ENCODE peak calls at places on chromosomes 12 and 14, in four cellular contexts. B, S, C and J are unnamed samples.

GRCh38 chr14:104974146-104974541 is 4.0 kb downstream of the AHNAK2 start:
- DNase-seq in B (no peak), S (no peak), C (no peak), J (no peak)

GRCh38 chr12:96108321-96108720 is 72.9 kb upstream of the LTA4H start:
- DNase-seq in S (no peak), B (no peak), C (no peak), J (no peak)

GRCh38 chr12:109927622-109928021 is 27.5 kb downstream of the TCHP start:
- DNase-seq in B (peak; percentile 75), C (no peak), S (peak; percentile 62), J (peak; percentile 44)

GRCh38 chr12:98595152-98595988 is 1.9 kb downstream of the SLC25A3 start:
- DNase-seq in C (no peak), S (peak; percentile 14), B (no peak), J (peak; percentile 29)

GRCh38 chr14:23094666-23095195 is at the start of gene ACIN1:
- DNase-seq in B (peak; percentile 82), S (peak; percentile 100), C (peak; percentile 65), J (peak; percentile 95)

GRCh38 chr14:68695326-68695768 is 97.5 kb downstream of the ZFP36L1 start:
- DNase-seq in B (no peak), S (no peak), C (peak; percentile 80), J (peak; percentile 43)

GRCh38 chr12:51270067-51270846 is at the start of gene SMAGP:
- DNase-seq in S (peak; percentile 89), B (peak; percentile 81), C (no peak), J (peak; percentile 40)

GRCh38 chr12:82740129-82741000 is 53.7 kb downstream of the TMTC2 start:
- DNase-seq in B (no peak), C (no peak), S (no peak), J (no peak)

GRCh38 chr12:71438670-71439361 is 782 bp upstream of the LGR5 start:
- DNase-seq in C (no peak), B (peak; percentile 46), S (no peak), J (peak; percentile 98)

GRCh38 chr12:43011383-43011926 is 421.9 kb upstream of the PRICKLE1 start:
- DNase-seq in S (no peak), B (no peak), C (peak; percentile 28), J (no peak)

GRCh38 chr12:27105746-27106536 is 23.6 kb upstream of the C12orf71 start:
- DNase-seq in S (no peak), C (no peak), B (no peak), J (peak; percentile 51)

GRCh38 chr12:80701388-80701787 is 6.0 kb upstream of the MYF6 start:
- DNase-seq in B (no peak), C (no peak), S (no peak), J (no peak)

GRCh38 chr12:108190529-108190928 is 61.4 kb downstream of the WSCD2 start:
- DNase-seq in B (no peak), C (no peak), S (no peak), J (no peak)

GRCh38 chr12:103727638-103728037 is 113.4 kb downstream of the NT5DC3 start:
- DNase-seq in C (no peak), B (no peak), S (no peak), J (no peak)

GRCh38 chr12:124279846-124280360 is 15.0 kb upstream of the RFLNA start:
- DNase-seq in B (no peak), C (no peak), S (no peak), J (no peak)

GRCh38 chr12:71268598-71268997 is 110.8 kb upstream of the TSPAN8 start:
- DNase-seq in S (no peak), C (no peak), B (no peak), J (no peak)

GRCh38 chr14:69335421-69335820 is 62.7 kb downstream of the ERH start:
- DNase-seq in B (no peak), S (no peak), C (no peak), J (no peak)

GRCh38 chr14:97251423-97252155 is 454.4 kb downstream of the VRK1 start:
- DNase-seq in B (no peak), S (peak; percentile 49), C (no peak), J (no peak)

GRCh38 chr12:52867636-52868035 is 18.8 kb upstream of the KRT78 start:
- DNase-seq in C (no peak), S (no peak), B (no peak), J (no peak)

GRCh38 chr14:103623883-103624482 is 5.0 kb upstream of the KLC1 start:
- DNase-seq in S (no peak), C (no peak), B (no peak), J (no peak)

GRCh38 chr12:59972941-59973340 is 377.1 kb downstream of the SLC16A7 start:
- DNase-seq in S (no peak), C (no peak), B (no peak), J (peak; percentile 12)

GRCh38 chr12:99043319-99043914 is 398.3 kb downstream of the APAF1 start:
- DNase-seq in S (peak; percentile 73), C (peak; percentile 28), B (peak; percentile 49), J (peak; percentile 45)

GRCh38 chr12:88362439-88362838 is 217.8 kb downstream of the KITLG start:
- DNase-seq in C (no peak), B (no peak), S (no peak), J (no peak)

GRCh38 chr12:25644964-25645363 is 91.9 kb upstream of the LMNTD1 start:
- DNase-seq in S (no peak), C (no peak), B (peak; percentile 43), J (no peak)

GRCh38 chr12:41983394-41983793 is 161.3 kb downstream of the GXYLT1 start:
- DNase-seq in S (no peak), C (no peak), B (no peak), J (no peak)

GRCh38 chr12:113418213-113418879 is 3.8 kb upstream of the SDSL start:
- DNase-seq in S (no peak), C (no peak), B (no peak), J (peak; percentile 80)

GRCh38 chr12:62817556-62818271 is 117.2 kb downstream of the PPM1H start:
- DNase-seq in C (no peak), S (no peak), B (no peak), J (no peak)

GRCh38 chr14:24279301-24280186 is 8.1 kb upstream of the RABGGTA start:
- DNase-seq in B (peak; percentile 67), S (no peak), C (peak; percentile 64), J (no peak)

GRCh38 chr12:75774309-75775052 is 257.1 kb downstream of the PHLDA1 start:
- DNase-seq in S (no peak), C (no peak), B (no peak), J (no peak)

GRCh38 chr12:10400829-10401228 is 8.7 kb downstream of the KLRC4 start:
- DNase-seq in S (no peak), C (no peak), B (no peak), J (no peak)

GRCh38 chr12:81095470-81096232 is 17.8 kb downstream of the ACSS3 start:
- DNase-seq in S (no peak), C (no peak), B (no peak), J (no peak)

GRCh38 chr12:109098142-109098652 is 800 bp downstream of the UNG start:
- DNase-seq in B (no peak), S (no peak), C (no peak), J (no peak)

GRCh38 chr14:68260121-68260520 is 440.5 kb downstream of the RAD51B start:
- DNase-seq in C (no peak), S (no peak), B (no peak), J (no peak)

GRCh38 chr12:64440100-64440499 is 11.8 kb upstream of the TBK1 start:
- DNase-seq in B (no peak), S (no peak), C (no peak), J (no peak)

GRCh38 chr12:114764516-114764915 is 80.5 kb upstream of the TBX3 start:
- DNase-seq in S (no peak), B (no peak), C (no peak), J (peak; percentile 49)

GRCh38 chr14:69133206-69134125 is 19.5 kb downstream of the DCAF5 start:
- DNase-seq in C (no peak), B (peak; percentile 28), S (no peak), J (no peak)

GRCh38 chr12:72271401-72271740 is 799 bp upstream of the TRHDE start:
- DNase-seq in C (no peak), B (peak; percentile 51), S (peak; percentile 73), J (no peak)

GRCh38 chr12:126389215-126389841 is 1324.1 kb downstream of the AACS start:
- DNase-seq in S (no peak), B (no peak), C (no peak), J (no peak)

DNA sequence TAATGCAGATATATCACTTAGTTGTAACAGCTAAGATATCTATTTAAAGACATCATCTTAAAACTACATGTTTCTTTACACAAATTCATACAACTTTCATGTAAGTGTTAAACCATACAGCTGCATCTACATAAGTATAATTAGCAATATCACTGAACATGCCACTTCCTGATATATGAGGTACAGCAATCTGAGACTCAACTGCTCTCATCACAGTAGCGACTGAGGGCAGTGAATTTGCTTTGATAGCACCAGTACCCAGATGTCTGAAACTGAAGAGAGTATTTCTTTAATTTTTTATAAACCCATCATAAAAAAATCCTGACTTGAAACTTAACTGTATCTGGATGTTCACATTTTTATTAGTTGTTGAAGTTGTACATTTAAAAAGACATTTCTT is 34.7 kb upstream of the NUAK1 start:
- DNase-seq in B (no peak), S (no peak), C (no peak), J (no peak)
- TF ChIP-seq TCF12 in B (no peak), S (no peak), C (no peak), J (no peak)

GRCh38 chr14:70530417-70530816 is 4.4 kb downstream of the ADAM20 start:
- DNase-seq in C (no peak), S (no peak), B (no peak), J (no peak)
- TF ChIP-seq TCF12 in C (no peak), S (no peak), B (no peak), J (no peak)

GRCh38 chr12:120468271-120468845 is 1.2 kb downstream of the SRSF9 start:
- DNase-seq in C (no peak), S (peak; percentile 59), B (peak; percentile 65), J (peak; percentile 44)
- TF ChIP-seq TCF12 in C (no peak), S (peak; percentile 20), B (no peak), J (no peak)

DNA sequence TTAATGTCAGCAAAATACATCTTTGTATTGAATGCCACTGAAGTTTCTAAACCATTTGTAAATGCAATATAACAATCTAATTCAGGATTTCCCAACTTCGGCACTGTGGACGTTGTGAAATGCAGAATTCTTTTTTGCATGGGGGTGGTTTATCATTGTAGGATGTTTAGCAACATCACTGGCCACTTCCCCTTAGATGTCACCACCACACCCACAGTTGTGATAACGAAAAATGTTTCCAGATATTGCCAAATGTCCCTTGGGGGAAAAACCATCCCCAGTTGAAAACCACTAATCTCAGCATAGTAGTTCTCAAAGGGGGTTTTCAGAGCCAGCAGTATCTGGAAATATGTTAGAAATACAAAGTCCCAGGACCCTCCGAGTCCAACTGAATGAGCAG is 203.3 kb downstream of the NAV3 start:
- DNase-seq in C (no peak), B (no peak), S (no peak), J (no peak)
- TF ChIP-seq TCF12 in C (no peak), B (no peak), S (no peak), J (no peak)

DNA sequence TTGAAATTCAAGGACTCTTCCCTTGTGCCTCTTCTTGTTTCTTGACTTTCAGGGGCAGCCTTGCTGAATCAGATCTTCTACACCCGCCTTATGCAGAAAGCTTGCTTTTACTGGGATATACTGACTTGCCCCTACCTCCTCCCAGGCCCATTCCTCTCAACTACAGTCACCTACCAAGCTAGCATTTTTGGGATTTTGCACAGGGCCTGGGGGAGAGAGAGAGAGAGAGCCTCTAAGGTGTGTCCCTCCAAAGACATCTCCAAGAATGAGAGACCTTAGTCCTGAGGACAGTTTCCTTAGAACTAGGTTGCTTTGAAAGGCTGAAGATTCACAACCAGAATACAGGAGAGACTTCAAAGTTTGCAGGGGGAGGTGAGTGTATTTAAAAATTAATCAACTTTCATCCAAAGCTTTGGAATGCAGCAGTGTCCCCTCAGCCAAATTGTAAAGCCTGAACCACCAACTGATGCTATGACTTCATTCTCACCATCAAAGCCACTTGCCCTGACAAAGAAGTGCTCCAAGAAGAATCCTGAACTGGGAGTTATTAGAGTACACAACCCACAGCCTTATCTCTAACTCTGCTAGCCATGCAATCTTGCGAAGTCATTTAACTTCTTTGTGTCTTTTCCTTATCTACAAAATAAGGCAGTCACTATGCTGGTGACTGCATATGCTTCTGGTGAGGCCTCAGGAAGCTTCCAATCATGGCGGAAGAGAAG is 96.1 kb upstream of the EGLN3 start:
- DNase-seq in B (no peak), C (no peak), S (no peak), J (no peak)
- TF ChIP-seq TCF12 in B (no peak), C (no peak), S (no peak), J (peak; percentile 17)